ENCODE peak calls at places on chromosomes 4 and X, in four cellular contexts. D is Peyer's patch, V is foreskin fibroblast, U is lower leg skin. K is an unnamed sample.

GRCh38 chr4:47525154-47525819 is 40.2 kb downstream of the ATP10D start:
- DNase-seq in D (no peak), V (peak; percentile 92), U (peak; percentile 17), K (no peak)

GRCh38 chrX:3218442-3218841 is 128.0 kb downstream of the MXRA5 start:
- DNase-seq in D (no peak), V (no peak), U (no peak), K (no peak)

GRCh38 chr4:148315049-148315448 is 127.2 kb downstream of the NR3C2 start:
- DNase-seq in D (no peak), V (no peak), U (no peak), K (no peak)

GRCh38 chr4:113445286-113445685 is 316.3 kb downstream of the CAMK2D start:
- DNase-seq in D (no peak), V (peak; percentile 95), U (peak; percentile 75), K (peak; percentile 21)

GRCh38 chr4:42676066-42676951 is 19.4 kb upstream of the ATP8A1 start:
- DNase-seq in D (no peak), V (no peak), U (no peak), K (no peak)

GRCh38 chr4:142158980-142159379 is 522.6 kb downstream of the IL15 start:
- DNase-seq in D (no peak), V (no peak), U (no peak), K (no peak)

GRCh38 chrX:1283750-1284149 is 15.1 kb downstream of the CSF2RA start:
- DNase-seq in D (no peak), V (no peak), U (no peak), K (no peak)

GRCh38 chr4:7270121-7270520 is 77.8 kb downstream of the SORCS2 start:
- DNase-seq in D (no peak), V (no peak), U (no peak), K (no peak)

GRCh38 chr4:172666711-172667368 is 501.8 kb upstream of the GALNT7 start:
- DNase-seq in D (no peak), V (peak; percentile 47), U (no peak), K (no peak)

GRCh38 chrX:11944486-11944885 is 186.4 kb downstream of the MSL3 start:
- DNase-seq in D (no peak), V (peak; percentile 78), U (no peak), K (no peak)

K was measured in transverse colon.